ENCODE peak calls at places on chromosome 1, in seven cellular contexts. C is heart left ventricle, S is adrenal gland, V is right lobe of liver, O is body of pancreas, P is ovary, F is IMR-90. I is an unnamed sample.

GRCh38 chr1:12159826-12160225 is 7.0 kb upstream of the TNFRSF1B start:
- DNase-seq in P (no peak), S (no peak), F (no peak), V (peak; percentile 26), O (no peak), C (no peak), I (no peak)

GRCh38 chr1:197782719-197783328 is 7.5 kb upstream of the DENND1B start:
- DNase-seq in C (no peak), V (no peak), O (no peak), S (no peak), P (no peak), F (no peak), I (no peak)

GRCh38 chr1:8863138-8863537 is 15.3 kb downstream of the ENO1 start:
- DNase-seq in S (no peak), V (no peak), O (no peak), C (no peak), F (no peak), P (no peak), I (no peak)

GRCh38 chr1:210231846-210232523 is 611 bp upstream of the SERTAD4 start:
- DNase-seq in F (no peak), P (peak; percentile 46), C (peak; percentile 38), S (no peak), V (no peak), O (no peak), I (no peak)

GRCh38 chr1:20350421-20350820 is 59.7 kb downstream of the VWA5B1 start:
- DNase-seq in F (no peak), V (no peak), O (no peak), S (no peak), P (no peak), C (no peak), I (no peak)

GRCh38 chr1:197096137-197096536 is 29.1 kb upstream of the F13B start:
- DNase-seq in O (no peak), C (no peak), F (peak; percentile 4), P (no peak), V (no peak), S (no peak), I (no peak)

GRCh38 chr1:93443456-93443855 is 4.5 kb upstream of the FNBP1L start:
- DNase-seq in F (no peak), O (no peak), V (no peak), C (no peak), S (no peak), P (no peak), I (no peak)

GRCh38 chr1:171715813-171716251 is 26.0 kb downstream of the VAMP4 start:
- DNase-seq in O (no peak), F (peak; percentile 27), S (no peak), V (no peak), P (no peak), C (no peak), I (no peak)

GRCh38 chr1:92992877-92993276 is 31.6 kb upstream of the DIPK1A start:
- DNase-seq in V (no peak), P (no peak), C (no peak), S (no peak), O (no peak), F (no peak), I (no peak)

GRCh38 chr1:166875302-166875733 is 746 bp downstream of the TADA1 start:
- DNase-seq in C (no peak), O (no peak), F (no peak), S (no peak), P (no peak), V (no peak), I (no peak)

GRCh38 chr1:89941110-89941770 is 53.7 kb upstream of the ZNF326 start:
- DNase-seq in V (no peak), P (no peak), F (no peak), C (no peak), S (no peak), O (no peak), I (no peak)

GRCh38 chr1:27348861-27349783 is 7.3 kb downstream of the SYTL1 start:
- DNase-seq in S (no peak), C (no peak), F (no peak), P (no peak), V (no peak), O (peak; percentile 61), I (no peak)

GRCh38 chr1:213931804-213932203 is 56.0 kb upstream of the PROX1 start:
- DNase-seq in C (no peak), F (no peak), O (no peak), S (no peak), V (no peak), P (no peak), I (no peak)

GRCh38 chr1:247749870-247750269 is 1.9 kb upstream of the OR14A2 start:
- DNase-seq in F (no peak), S (no peak), O (no peak), P (no peak), V (no peak), C (no peak), I (no peak)

GRCh38 chr1:14095001-14095400 is 395.0 kb downstream of the PRDM2 start:
- DNase-seq in F (no peak), V (no peak), O (no peak), S (no peak), C (no peak), P (no peak), I (no peak)

GRCh38 chr1:22121421-22121911 is 21.4 kb downstream of the WNT4 start:
- DNase-seq in V (no peak), S (no peak), C (no peak), O (no peak), P (no peak), F (no peak), I (no peak)

GRCh38 chr1:220950576-220950975 is 71.3 kb downstream of the HLX start:
- DNase-seq in V (no peak), O (no peak), S (no peak), P (no peak), C (no peak), F (no peak), I (no peak)

GRCh38 chr1:46413596-46413985 is 19.5 kb downstream of the FAAH start:
- DNase-seq in S (no peak), P (no peak), C (no peak), F (no peak), O (no peak), V (no peak), I (no peak)

GRCh38 chr1:33151115-33151514 is 30.7 kb downstream of the TRIM62 start:
- DNase-seq in P (no peak), F (no peak), V (no peak), C (no peak), S (no peak), O (no peak), I (no peak)

GRCh38 chr1:82464362-82464931 is 663.7 kb downstream of the ADGRL2 start:
- DNase-seq in P (peak; percentile 59), C (peak; percentile 31), V (peak; percentile 61), S (peak; percentile 30), F (no peak), O (peak; percentile 39), I (no peak)

GRCh38 chr1:143698016-143698415 is 273.8 kb downstream of the FAM72C start:
- DNase-seq in C (no peak), F (no peak), V (peak; percentile 43), P (no peak), O (peak; percentile 51), S (peak; percentile 24), I (no peak)

GRCh38 chr1:23167353-23168078 is 1.1 kb downstream of the LUZP1 start:
- DNase-seq in C (peak; percentile 40), F (peak; percentile 64), P (peak; percentile 52), V (peak; percentile 43), S (peak; percentile 59), O (peak; percentile 45), I (no peak)

GRCh38 chr1:245605480-245606156 is 450.8 kb downstream of the KIF26B start:
- DNase-seq in F (peak; percentile 72), V (no peak), O (no peak), C (peak; percentile 43), P (no peak), S (no peak), I (no peak)

GRCh38 chr1:10033359-10033845 is 644 bp downstream of the UBE4B start:
- DNase-seq in C (peak; percentile 34), F (peak; percentile 25), O (no peak), P (peak; percentile 41), V (peak; percentile 32), S (peak; percentile 51), I (no peak)

GRCh38 chr1:30722175-30722537 is 1.2 kb downstream of the MATN1 start:
- DNase-seq in V (no peak), S (no peak), O (no peak), F (no peak), P (peak; percentile 53), C (no peak), I (no peak)

GRCh38 chr1:244341455-244342450 is 110.0 kb downstream of the ADSS2 start:
- DNase-seq in V (no peak), O (no peak), P (no peak), C (no peak), F (no peak), S (no peak), I (no peak)

GRCh38 chr1:18360251-18360650 is 120.5 kb upstream of the KLHDC7A start:
- DNase-seq in C (no peak), O (no peak), S (no peak), V (no peak), P (no peak), F (no peak), I (no peak)

GRCh38 chr1:109792056-109792831 is 28.5 kb upstream of the EPS8L3 start:
- DNase-seq in S (peak; percentile 62), O (peak; percentile 48), V (peak; percentile 72), F (peak; percentile 93), P (peak; percentile 91), C (peak; percentile 76), I (no peak)

GRCh38 chr1:178192686-178193085 is 98.8 kb downstream of the RASAL2 start:
- DNase-seq in S (peak; percentile 65), V (no peak), F (peak; percentile 72), P (no peak), O (peak; percentile 60), C (no peak), I (no peak)

GRCh38 chr1:43541721-43542401 is 11.2 kb downstream of the PTPRF start:
- DNase-seq in O (peak; percentile 90), P (peak; percentile 72), F (no peak), S (peak; percentile 89), V (peak; percentile 90), C (peak; percentile 84), I (no peak)
- TF ChIP-seq POLR2A in O (no peak), P (no peak), F (no peak), S (no peak), V (no peak), C (no peak), I (no peak)

DNA sequence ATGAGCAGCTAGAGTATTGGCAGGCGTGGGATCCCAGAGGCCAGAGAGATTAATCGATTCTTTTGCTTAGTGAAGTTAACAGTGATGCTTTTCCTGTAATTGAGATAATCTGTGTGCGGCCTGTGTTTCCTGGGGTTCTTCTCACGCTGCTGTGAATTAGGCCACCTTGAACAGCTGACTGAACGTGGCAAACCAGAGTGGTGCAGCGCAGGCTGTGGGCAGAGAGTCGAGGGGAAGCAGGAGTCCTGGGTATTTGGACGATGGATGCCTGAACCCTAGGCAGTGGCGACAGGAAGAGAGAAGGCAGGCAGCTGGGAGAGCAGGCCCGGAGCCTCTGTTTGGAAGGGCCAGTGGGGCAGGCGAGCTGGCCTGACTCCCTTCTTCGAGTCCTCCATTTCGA is 51.7 kb downstream of the RYR2 start:
- DNase-seq in C (no peak), P (no peak), V (no peak), S (no peak), F (no peak), O (peak; percentile 37), I (no peak)
- H3K27ac ChIP-seq in C (peak overlapping the region; percentile 31), P (no peak overlapping the region), V (no peak overlapping the region), S (no peak overlapping the region), F (no peak overlapping the region), O (no peak overlapping the region), I (no peak overlapping the region)

GRCh38 chr1:225853441-225853840 is 28.7 kb downstream of the TMEM63A start:
- DNase-seq in S (no peak), V (no peak), O (no peak), P (no peak), F (no peak), C (no peak), I (no peak)
- H3K4me1 ChIP-seq in S (peaks cover 4% of the 10 kb centered on the region), V (no peaks in the 10 kb centered on the region), O (peaks cover 23% of the 10 kb centered on the region), P (peaks cover 14% of the 10 kb centered on the region), F (peaks cover 2% of the 10 kb centered on the region), C (peaks cover 17% of the 10 kb centered on the region), I (peaks cover 5% of the 10 kb centered on the region)

GRCh38 chr1:44919387-44919786 is 67.0 kb downstream of the EIF2B3 start:
- DNase-seq in C (no peak), S (no peak), P (no peak), F (no peak), O (no peak), V (no peak), I (no peak)
- TF ChIP-seq POLR2A in C (no peak), S (no peak), P (no peak), F (no peak), O (no peak), V (no peak), I (no peak)